ENCODE peak calls at places on chromosome 14, in eight cellular contexts. Y is uterus, R is Peyer's patch, K is stomach, G is suprapubic skin, E is transverse colon, U is endothelial cell of umbilical vein, I is ovary. C is an unnamed sample.

GRCh38 chr14:77307099-77307496 is 13.6 kb downstream of the POMT2 start:
- DNase-seq in Y (no peak), G (no peak), E (no peak), R (no peak), K (no peak), I (no peak), U (peak; percentile 44), C (no peak)

GRCh38 chr14:88613552-88614010 is 50.7 kb downstream of the ZC3H14 start:
- DNase-seq in E (no peak), Y (no peak), G (no peak), K (peak; percentile 27), U (peak; percentile 81), R (no peak), I (no peak), C (no peak)

GRCh38 chr14:29721586-29721985 is 206.1 kb downstream of the PRKD1 start:
- DNase-seq in I (no peak), E (no peak), R (no peak), Y (no peak), U (peak; percentile 13), K (no peak), G (no peak), C (no peak)

GRCh38 chr14:24710403-24711063 is 76.5 kb upstream of the GZMB start:
- DNase-seq in E (peak; percentile 44), R (no peak), G (no peak), Y (peak; percentile 50), U (peak; percentile 48), K (peak; percentile 52), I (peak; percentile 28), C (peak; percentile 36)

GRCh38 chr14:96739511-96739910 is 57.7 kb upstream of the VRK1 start:
- DNase-seq in Y (no peak), K (no peak), G (no peak), R (no peak), U (no peak), E (no peak), I (no peak), C (no peak)

GRCh38 chr14:88198441-88198840 is 124.6 kb downstream of the KCNK10 start:
- DNase-seq in R (no peak), I (no peak), U (no peak), E (no peak), K (no peak), G (no peak), Y (no peak), C (no peak)

GRCh38 chr14:67319142-67319541 is 40.5 kb downstream of the ATP6V1D start:
- DNase-seq in K (no peak), U (no peak), I (no peak), E (no peak), G (no peak), Y (no peak), R (no peak), C (no peak)

GRCh38 chr14:84404246-84404645 is 1125.7 kb upstream of the FLRT2 start:
- DNase-seq in R (no peak), G (no peak), I (no peak), U (no peak), E (no peak), K (no peak), Y (no peak), C (no peak)

GRCh38 chr14:27623782-27624181 is 1025.9 kb upstream of the NOVA1 start:
- DNase-seq in R (no peak), G (no peak), E (no peak), Y (no peak), K (no peak), I (no peak), U (no peak), C (no peak)

GRCh38 chr14:23539209-23539866 is 12.2 kb downstream of the ZFHX2 start:
- DNase-seq in G (no peak), K (no peak), R (no peak), E (no peak), U (peak; percentile 45), I (peak; percentile 40), Y (no peak), C (no peak)

GRCh38 chr14:95055318-95055717 is 102.0 kb downstream of the DICER1 start:
- DNase-seq in G (peak; percentile 66), I (no peak), U (no peak), Y (no peak), K (no peak), E (no peak), R (peak; percentile 7), C (no peak)

GRCh38 chr14:77641534-77642341 is 25.3 kb upstream of the SPTLC2 start:
- DNase-seq in R (peak; percentile 78), K (peak; percentile 82), I (peak; percentile 73), G (peak; percentile 86), U (peak; percentile 82), Y (peak; percentile 74), E (peak; percentile 76), C (peak; percentile 82)

GRCh38 chr14:35317820-35318219 is 25.6 kb downstream of the PSMA6 start:
- DNase-seq in U (no peak), I (no peak), Y (no peak), K (no peak), R (no peak), E (no peak), G (no peak), C (no peak)

GRCh38 chr14:67940894-67941455 is 121.4 kb downstream of the RAD51B start:
- DNase-seq in I (no peak), K (peak; percentile 40), E (no peak), Y (no peak), R (no peak), U (peak; percentile 82), G (no peak), C (no peak)

GRCh38 chr14:103762011-103762410 is 46.4 kb downstream of the ZFYVE21 start:
- DNase-seq in R (no peak), Y (no peak), I (no peak), G (no peak), U (no peak), E (no peak), K (no peak), C (no peak)

GRCh38 chr14:27613102-27613501 is 1015.3 kb upstream of the NOVA1 start:
- DNase-seq in G (no peak), Y (no peak), R (no peak), U (no peak), E (no peak), I (no peak), K (no peak), C (no peak)

GRCh38 chr14:74915426-74915825 is 7.6 kb downstream of the RPS6KL1 start:
- DNase-seq in I (no peak), G (no peak), E (no peak), Y (no peak), U (no peak), K (no peak), R (no peak), C (no peak)

GRCh38 chr14:26527095-26527494 is 70.7 kb downstream of the NOVA1 start:
- DNase-seq in I (no peak), G (no peak), E (no peak), U (no peak), R (no peak), K (no peak), Y (no peak), C (no peak)

GRCh38 chr14:100842799-100843198 is 16.9 kb downstream of the MEG3 start:
- DNase-seq in Y (peak; percentile 52), G (no peak), E (no peak), I (peak; percentile 21), K (no peak), U (no peak), R (peak; percentile 15), C (no peak)

GRCh38 chr14:75734848-75735247 is 73.8 kb downstream of the TTLL5 start:
- DNase-seq in I (no peak), E (no peak), K (no peak), Y (no peak), G (no peak), U (no peak), R (no peak), C (no peak)

GRCh38 chr14:106564058-106564643 is 1037.8 kb downstream of the TMEM121 start:
- DNase-seq in R (peak; percentile 67), U (no peak), G (no peak), E (peak; percentile 54), K (no peak), I (no peak), Y (no peak), C (no peak)

GRCh38 chr14:47278233-47278842 is 397.1 kb downstream of the MDGA2 start:
- DNase-seq in K (peak; percentile 43), E (peak; percentile 41), G (no peak), I (no peak), U (peak; percentile 64), Y (no peak), R (peak; percentile 48), C (no peak)

DNA sequence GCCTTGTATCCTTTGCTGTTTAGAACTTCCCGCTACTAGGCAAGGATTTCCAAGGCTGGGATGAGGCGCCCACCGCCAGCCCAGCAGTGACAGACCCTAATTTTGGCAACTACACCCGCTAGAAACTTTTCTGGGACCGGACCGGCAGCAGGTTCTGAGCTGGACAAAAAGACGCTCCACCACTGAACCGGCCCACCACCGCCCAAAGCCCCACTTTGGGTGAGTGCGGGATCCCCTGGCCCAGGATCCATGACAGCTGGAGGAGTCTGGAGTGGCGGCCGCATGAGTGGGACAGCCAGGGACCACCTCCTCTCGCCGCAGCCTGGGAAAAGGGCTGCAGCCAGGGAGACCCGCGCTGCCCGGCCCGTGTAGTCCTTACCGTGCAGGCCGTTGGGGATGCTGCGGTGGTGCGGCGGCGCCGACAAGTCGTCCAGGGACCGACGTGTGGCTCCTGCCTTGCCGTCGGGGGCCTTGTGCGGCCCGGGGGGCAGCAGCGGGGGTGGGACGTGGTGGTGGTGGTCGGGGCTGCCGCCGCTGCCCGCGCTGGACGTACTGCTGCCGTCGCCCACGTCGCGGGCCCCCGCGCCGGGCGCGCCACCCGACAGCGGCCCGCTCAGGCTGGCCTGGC is 1.1 kb downstream of the CCDC85C start:
- DNase-seq in I (no peak), E (no peak), Y (no peak), U (no peak), K (no peak), G (no peak), R (no peak), C (no peak)
- H3K4me1 ChIP-seq in I (peaks cover 31% of the 10 kb centered on the region), E (peaks cover 38% of the 10 kb centered on the region), Y (peaks cover 30% of the 10 kb centered on the region), U (peaks cover 26% of the 10 kb centered on the region), K (peaks cover 70% of the 10 kb centered on the region), G (peaks cover 42% of the 10 kb centered on the region), R (peaks cover 5% of the 10 kb centered on the region), C (peaks cover 52% of the 10 kb centered on the region)

DNA sequence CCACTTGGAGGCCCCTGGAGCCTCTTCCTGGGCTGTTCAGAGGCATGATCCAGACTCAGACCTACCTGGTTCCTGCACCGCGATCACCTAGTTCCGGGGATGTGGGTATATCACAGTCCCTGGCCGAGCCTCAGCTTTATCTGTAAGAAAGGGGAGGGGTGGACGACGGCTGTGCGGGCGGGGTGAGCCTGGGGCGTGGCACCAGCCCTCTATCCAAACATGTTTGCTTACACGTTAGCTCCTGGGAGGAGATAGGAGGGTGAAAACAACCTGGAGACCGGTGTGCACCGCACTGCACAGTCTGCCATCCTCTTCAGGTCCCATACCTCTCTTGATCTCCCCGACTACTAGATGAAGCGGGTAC is 1.2 kb downstream of the ANKRD9 start:
- DNase-seq in K (peak; percentile 80), R (peak; percentile 88), I (no peak), U (no peak), Y (no peak), G (no peak), E (peak; percentile 89), C (peak; percentile 48)
- TF ChIP-seq POLR2A in K (no peak), R (peak; percentile 62), I (no peak), U (no peak), Y (no peak), G (no peak), E (peak; percentile 87), C (no peak)

GRCh38 chr14:49583629-49584028 is 2.6 kb downstream of the RPS29 start:
- DNase-seq in G (no peak), E (no peak), U (no peak), Y (no peak), I (no peak), K (no peak), R (no peak), C (no peak)
- H3K4me3 ChIP-seq in G (no peak overlapping the region), E (no peak overlapping the region), U (no peak overlapping the region), Y (no peak overlapping the region), I (no peak overlapping the region), K (peak overlapping the region; percentile 1), R (no peak overlapping the region), C (peak overlapping the region; percentile 73)

GRCh38 chr14:91062600-91062999 is 2.2 kb upstream of the RPS6KA5 start:
- DNase-seq in G (no peak), R (no peak), Y (no peak), E (no peak), I (no peak), U (no peak), K (no peak), C (no peak)
- H3K4me1 ChIP-seq in G (peaks cover 43% of the 10 kb centered on the region), R (peaks cover 10% of the 10 kb centered on the region), Y (peaks cover 5% of the 10 kb centered on the region), E (no peaks in the 10 kb centered on the region), I (peaks cover 1% of the 10 kb centered on the region), U (peaks cover 22% of the 10 kb centered on the region), K (peaks cover 23% of the 10 kb centered on the region), C (peaks cover 14% of the 10 kb centered on the region)